ENCODE peak calls at places on chromosome 7, in six cellular contexts. Q is neuronal stem cell, L is substantia nigra, M is dorsolateral prefrontal cortex, H is kidney, C is mesendoderm. N is an unnamed sample.
A peak's percentile ranks its signal among the peaks of the same experiment; 100 is the strongest.

GRCh38 chr7:422191-422885 is 97.3 kb downstream of the PDGFA start:
- DNase-seq in Q (no peak), L (no peak), M (peak; percentile 34), H (peak; percentile 61), C (no peak), N (no peak)

GRCh38 chr7:6578114-6579084 is 1.1 kb downstream of the ZDHHC4 start:
- DNase-seq in Q (no peak), L (no peak), M (no peak), H (no peak), C (peak; percentile 61), N (no peak)

GRCh38 chr7:114760477-114760876 is 161.4 kb upstream of the MDFIC start:
- DNase-seq in Q (no peak), L (no peak), M (no peak), H (no peak), C (no peak), N (no peak)

GRCh38 chr7:147279951-147280350 is 1163.3 kb downstream of the CNTNAP2 start:
- DNase-seq in Q (peak; percentile 12), L (no peak), M (no peak), H (no peak), C (no peak), N (no peak)

GRCh38 chr7:2355079-2356008 is 717 bp downstream of the EIF3B start:
- DNase-seq in Q (no peak), L (no peak), M (no peak), H (no peak), C (peak; percentile 27), N (no peak)

GRCh38 chr7:3272691-3273141 is 28.3 kb upstream of the SDK1 start:
- DNase-seq in Q (no peak), L (no peak), M (no peak), H (no peak), C (no peak), N (no peak)

GRCh38 chr7:16791071-16791470 is 13.7 kb downstream of the AGR2 start:
- DNase-seq in Q (no peak), L (no peak), M (no peak), H (no peak), C (no peak), N (no peak)

GRCh38 chr7:81111358-81111757 is 192.5 kb upstream of the SEMA3C start:
- DNase-seq in Q (no peak), L (no peak), M (no peak), H (no peak), C (peak; percentile 29), N (no peak)

GRCh38 chr7:25950488-25951413 is 201.2 kb upstream of the NFE2L3 start:
- DNase-seq in Q (peak; percentile 91), L (peak; percentile 51), M (peak; percentile 47), H (peak; percentile 98), C (peak; percentile 99), N (peak; percentile 96)

GRCh38 chr7:40966693-40967092 is 736.2 kb downstream of the INHBA start:
- DNase-seq in Q (no peak), L (no peak), M (no peak), H (no peak), C (no peak), N (no peak)

GRCh38 chr7:29565982-29566746 is 2.5 kb downstream of the PRR15 start:
- DNase-seq in Q (no peak), L (peak; percentile 24), M (no peak), H (peak; percentile 76), C (peak; percentile 39), N (peak; percentile 54)

GRCh38 chr7:256981-257646 is 32.9 kb upstream of the FOXL3 start:
- DNase-seq in Q (no peak), L (no peak), M (no peak), H (no peak), C (no peak), N (peak; percentile 49)

GRCh38 chr7:159105845-159106614 is 38.6 kb downstream of the VIPR2 start:
- DNase-seq in Q (peak; percentile 37), L (no peak), M (no peak), H (peak; percentile 22), C (peak; percentile 89), N (peak; percentile 32)

GRCh38 chr7:124072603-124073324 is 39.9 kb upstream of the TMEM229A start:
- DNase-seq in Q (no peak), L (no peak), M (no peak), H (no peak), C (no peak), N (no peak)

GRCh38 chr7:7706101-7706511 is 12.3 kb downstream of the RPA3 start:
- DNase-seq in Q (no peak), L (no peak), M (no peak), H (no peak), C (no peak), N (no peak)

GRCh38 chr7:74579800-74580685 is 77.5 kb upstream of the GTF2I start:
- DNase-seq in Q (no peak), L (no peak), M (no peak), H (no peak), C (peak; percentile 40), N (no peak)

GRCh38 chr7:6278749-6279310 is 6.4 kb upstream of the CYTH3 start:
- DNase-seq in Q (no peak), L (no peak), M (no peak), H (no peak), C (no peak), N (no peak)

GRCh38 chr7:92417913-92418312 is 29.4 kb upstream of the GATAD1 start:
- DNase-seq in Q (no peak), L (no peak), M (no peak), H (no peak), C (peak; percentile 37), N (no peak)

GRCh38 chr7:18976715-18977466 is 140.5 kb downstream of the TWIST1 start:
- DNase-seq in Q (no peak), L (no peak), M (no peak), H (no peak), C (no peak), N (no peak)

GRCh38 chr7:87398441-87398840 is 53.0 kb downstream of the CROT start:
- DNase-seq in Q (no peak), L (no peak), M (no peak), H (no peak), C (no peak), N (no peak)

GRCh38 chr7:44375236-44375699 is 49.9 kb upstream of the CAMK2B start:
- DNase-seq in Q (no peak), L (no peak), M (no peak), H (peak; percentile 35), C (peak; percentile 34), N (peak; percentile 46)

GRCh38 chr7:46784746-46785145 is 797.2 kb downstream of the TNS3 start:
- DNase-seq in Q (no peak), L (no peak), M (no peak), H (no peak), C (peak; percentile 6), N (no peak)

GRCh38 chr7:25382869-25383268 is 154.6 kb upstream of the NPVF start:
- DNase-seq in Q (no peak), L (no peak), M (no peak), H (no peak), C (no peak), N (no peak)

GRCh38 chr7:104914427-104914826 is 99.6 kb upstream of the KMT2E start:
- DNase-seq in Q (no peak), L (no peak), M (no peak), H (no peak), C (no peak), N (no peak)

GRCh38 chr7:2939193-2939885 is 95.2 kb upstream of the GNA12 start:
- DNase-seq in Q (no peak), L (no peak), M (peak; percentile 8), H (peak; percentile 44), C (no peak), N (peak; percentile 44)

GRCh38 chr7:51633006-51633405 is 316.4 kb upstream of the COBL start:
- DNase-seq in Q (no peak), L (no peak), M (no peak), H (no peak), C (no peak), N (no peak)

GRCh38 chr7:133547981-133548380 is 295.1 kb downstream of the EXOC4 start:
- DNase-seq in Q (no peak), L (no peak), M (no peak), H (no peak), C (no peak), N (no peak)

GRCh38 chr7:28500143-28500542 is 87.8 kb downstream of the CREB5 start:
- DNase-seq in Q (no peak), L (no peak), M (no peak), H (no peak), C (no peak), N (no peak)

GRCh38 chr7:2803342-2803692 is 40.8 kb downstream of the GNA12 start:
- DNase-seq in Q (no peak), L (no peak), M (no peak), H (no peak), C (no peak), N (no peak)

DNA sequence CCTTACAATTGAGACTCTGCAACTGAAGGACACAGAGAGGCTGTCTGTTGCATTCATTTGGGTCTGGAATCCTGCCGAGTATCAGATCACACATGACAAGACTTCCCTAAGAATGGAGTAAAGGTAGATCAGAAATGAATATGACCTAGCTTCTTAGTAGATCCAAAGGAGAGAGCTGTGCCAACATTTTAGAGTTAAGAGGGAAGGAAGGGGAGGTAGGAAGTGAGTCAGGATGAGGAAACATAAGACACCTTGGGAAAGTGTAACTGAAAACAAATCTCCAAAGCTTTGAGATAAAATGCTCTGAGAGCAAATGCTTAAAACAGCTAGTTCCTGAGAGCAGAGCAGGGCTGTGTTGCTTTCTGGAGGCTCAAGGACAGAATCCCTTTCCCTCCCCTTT is 6.1 kb upstream of the SLC25A13 start:
- DNase-seq in Q (no peak), L (no peak), M (no peak), H (no peak), C (no peak), N (no peak)
- H3K27ac ChIP-seq in Q (no peak overlapping the region), L (no peak overlapping the region), M (no peak overlapping the region), H (no peak overlapping the region), C (no peak overlapping the region), N (peak overlapping the region; percentile 55)

GRCh38 chr7:127995157-127995865 is 35.9 kb downstream of the LRRC4 start:
- DNase-seq in Q (no peak), L (no peak), M (no peak), H (no peak), C (no peak), N (no peak)
- H3K27ac ChIP-seq in Q (peak overlapping the region; percentile 10), L (peak overlapping the region; percentile 46), M (peak overlapping the region; percentile 69), H (no peak overlapping the region), C (no peak overlapping the region), N (no peak overlapping the region)

DNA sequence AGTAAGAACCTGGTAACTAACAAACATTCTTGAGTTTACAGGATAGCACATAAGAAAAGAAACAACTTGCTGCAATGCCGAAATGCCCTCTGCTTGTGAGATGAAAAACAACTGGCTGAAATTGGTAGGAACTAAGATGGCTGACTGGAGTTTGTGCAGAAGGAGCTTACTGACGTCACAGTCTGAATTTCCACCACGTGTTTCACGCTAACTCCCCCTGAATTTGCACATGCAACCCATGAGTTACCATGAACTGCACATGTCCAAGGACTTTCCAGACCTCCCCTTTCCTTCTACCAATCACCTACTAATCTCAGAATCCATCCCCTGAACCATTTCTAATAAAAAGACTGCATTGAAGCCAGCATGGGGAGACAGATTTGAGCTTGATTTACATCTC is 86.3 kb upstream of the KCND2 start:
- DNase-seq in Q (no peak), L (no peak), M (no peak), H (no peak), C (no peak), N (no peak)
- H3K27ac ChIP-seq in Q (no peak overlapping the region), L (no peak overlapping the region), M (no peak overlapping the region), H (no peak overlapping the region), C (no peak overlapping the region), N (no peak overlapping the region)

DNA sequence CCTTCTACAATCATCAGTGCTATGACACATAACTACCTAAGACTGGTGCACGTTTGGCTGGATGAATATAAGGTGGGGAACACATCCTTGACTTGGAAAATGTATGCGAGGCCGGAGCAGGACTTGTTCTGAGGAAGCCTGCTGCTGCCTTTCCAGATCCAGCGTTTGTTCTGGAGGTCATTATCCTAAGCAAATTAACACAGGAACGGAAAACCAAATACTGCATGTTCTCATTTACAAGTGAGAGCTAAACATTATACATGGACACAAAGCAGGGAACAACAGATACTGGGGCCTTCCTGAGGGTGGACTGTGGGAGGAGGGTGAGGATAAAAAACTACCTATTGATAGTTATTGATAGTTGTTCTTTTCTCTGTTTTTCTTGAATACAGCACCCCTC is 10.8 kb upstream of the GALNT11 start:
- DNase-seq in Q (no peak), L (no peak), M (no peak), H (no peak), C (no peak), N (no peak)
- H3K27ac ChIP-seq in Q (no peak overlapping the region), L (no peak overlapping the region), M (no peak overlapping the region), H (no peak overlapping the region), C (no peak overlapping the region), N (no peak overlapping the region)

N was measured in RWPE2.